ENCODE peak calls at places on chromosome 16, in five cellular contexts. C, O, Q, X and R are unnamed samples.

GRCh38 chr16:87198328-87198731 is 118.9 kb downstream of the C16orf95 start:
- DNase-seq in C (peak), O (no peak), Q (no peak), X (no peak), R (no peak)

GRCh38 chr16:30769379-30770089 is 7.4 kb downstream of the RNF40 start:
- DNase-seq in C (no peak), O (no peak), Q (no peak), X (no peak), R (no peak)

GRCh38 chr16:27795992-27796614 is 246.2 kb downstream of the KATNIP start:
- DNase-seq in C (peak), O (peak), Q (no peak), X (no peak), R (peak)

GRCh38 chr16:23014592-23014991 is 134.7 kb downstream of the USP31 start:
- DNase-seq in C (peak), O (no peak), Q (no peak), X (no peak), R (no peak)

GRCh38 chr16:24838554-24839266 is 7.1 kb upstream of the SLC5A11 start:
- DNase-seq in C (peak), O (peak), Q (no peak), X (no peak), R (peak)

GRCh38 chr16:83356266-83356665 is 451.5 kb upstream of the HSBP1 start:
- DNase-seq in C (peak), O (peak), Q (peak), X (no peak), R (peak)

GRCh38 chr16:48347980-48348379 is 37.2 kb downstream of the SIAH1 start:
- DNase-seq in C (no peak), O (no peak), Q (no peak), X (no peak), R (no peak)

GRCh38 chr16:14301150-14302030 is 230.3 kb downstream of the MRTFB start:
- DNase-seq in C (peak), O (no peak), Q (no peak), X (no peak), R (peak)

GRCh38 chr16:28935924-28936783 is 4.4 kb downstream of the CD19 start:
- DNase-seq in C (peak), O (peak), Q (no peak), X (peak), R (peak)

GRCh38 chr16:49503242-49504022 is 129.8 kb downstream of the C16orf78 start:
- DNase-seq in C (no peak), O (no peak), Q (no peak), X (no peak), R (no peak)

GRCh38 chr16:397135-397661 is at the start of gene NME4:
- DNase-seq in C (peak), O (peak), Q (no peak), X (no peak), R (no peak)

GRCh38 chr16:57797526-57798266 is 4.6 kb downstream of the KIFC3 start:
- DNase-seq in C (no peak), O (no peak), Q (no peak), X (no peak), R (no peak)

GRCh38 chr16:90031931-90032663 is 12.8 kb upstream of the DBNDD1 start:
- DNase-seq in C (peak), O (peak), Q (no peak), X (no peak), R (peak)

GRCh38 chr16:11603331-11603750 is 16.6 kb upstream of the LITAF start:
- DNase-seq in C (no peak), O (no peak), Q (no peak), X (no peak), R (peak)

GRCh38 chr16:48535831-48536599 is 74.0 kb downstream of the N4BP1 start:
- DNase-seq in C (peak), O (peak), Q (no peak), X (no peak), R (peak)

GRCh38 chr16:4426722-4427372 is 1.2 kb downstream of the DNAJA3 start:
- DNase-seq in C (peak), O (no peak), Q (no peak), X (no peak), R (no peak)

GRCh38 chr16:49978569-49979326 is 46.3 kb upstream of the CNEP1R1 start:
- DNase-seq in C (no peak), O (no peak), Q (no peak), X (no peak), R (no peak)

GRCh38 chr16:20260215-20261009 is 66.9 kb downstream of the GP2 start:
- DNase-seq in C (no peak), O (no peak), Q (no peak), X (no peak), R (no peak)

GRCh38 chr16:83125999-83126568 is 499.3 kb downstream of the CDH13 start:
- DNase-seq in C (no peak), O (no peak), Q (no peak), X (no peak), R (no peak)

GRCh38 chr16:15856901-15857778 is at the start of gene MYH11:
- DNase-seq in C (peak), O (no peak), Q (no peak), X (no peak), R (no peak)

GRCh38 chr16:66176111-66176510 is 190.4 kb upstream of the CDH5 start:
- DNase-seq in C (no peak), O (no peak), Q (no peak), X (no peak), R (no peak)

GRCh38 chr16:66751135-66751991 is at the start of gene DYNC1LI2:
- DNase-seq in C (peak), O (peak), Q (no peak), X (peak), R (peak)

GRCh38 chr16:16183562-16183961 is 39.7 kb downstream of the ABCC6 start:
- DNase-seq in C (no peak), O (no peak), Q (no peak), X (no peak), R (no peak)

GRCh38 chr16:52547001-52547833 is at the start of gene TOX3:
- DNase-seq in C (peak), O (no peak), Q (no peak), X (no peak), R (no peak)

GRCh38 chr16:53945996-53946395 is 242.0 kb downstream of the FTO start:
- DNase-seq in C (peak), O (peak), Q (peak), X (no peak), R (peak)

GRCh38 chr16:77273-77806 is 685 bp upstream of the MPG start:
- DNase-seq in C (peak), O (peak), Q (no peak), X (no peak), R (peak)

GRCh38 chr16:79601092-79601977 is 798 bp upstream of the MAF start:
- DNase-seq in C (peak), O (peak), Q (no peak), X (no peak), R (no peak)